ENCODE peak calls at places on chromosomes 12 and 14, in four cellular contexts. A, S, E and L are unnamed samples.
A peak's percentile ranks its signal among the peaks of the same experiment; 100 is the strongest.

GRCh38 chr12:102479984-102480383 is 379 bp downstream of the IGF1 start:
- DNase-seq in A (no peak), S (no peak), E (no peak), L (no peak)

GRCh38 chr14:37196604-37197420 is 925 bp upstream of the MIPOL1 start:
- DNase-seq in A (no peak), S (no peak), E (peak; percentile 53), L (no peak)

GRCh38 chr12:89384050-89384749 is 31.9 kb upstream of the DUSP6 start:
- DNase-seq in A (peak; percentile 66), S (no peak), E (no peak), L (peak; percentile 54)

GRCh38 chr12:101759396-101760047 is 20.3 kb upstream of the SYCP3 start:
- DNase-seq in A (peak; percentile 39), S (peak; percentile 55), E (peak; percentile 47), L (no peak)

GRCh38 chr12:24482882-24483604 is 465.9 kb downstream of the BCAT1 start:
- DNase-seq in A (no peak), S (no peak), E (no peak), L (no peak)

GRCh38 chr14:103228076-103228806 is 105.0 kb downstream of the TNFAIP2 start:
- DNase-seq in A (no peak), S (no peak), E (no peak), L (no peak)

GRCh38 chr12:110022980-110023633 is 23.9 kb downstream of the ANKRD13A start:
- DNase-seq in A (no peak), S (no peak), E (no peak), L (no peak)

GRCh38 chr12:108205864-108206263 is 76.8 kb downstream of the WSCD2 start:
- DNase-seq in A (no peak), S (no peak), E (no peak), L (no peak)

GRCh38 chr12:92928431-92928961 is 599 bp downstream of the EEA1 start:
- DNase-seq in A (no peak), S (peak; percentile 39), E (peak; percentile 42), L (peak; percentile 16)

DNA sequence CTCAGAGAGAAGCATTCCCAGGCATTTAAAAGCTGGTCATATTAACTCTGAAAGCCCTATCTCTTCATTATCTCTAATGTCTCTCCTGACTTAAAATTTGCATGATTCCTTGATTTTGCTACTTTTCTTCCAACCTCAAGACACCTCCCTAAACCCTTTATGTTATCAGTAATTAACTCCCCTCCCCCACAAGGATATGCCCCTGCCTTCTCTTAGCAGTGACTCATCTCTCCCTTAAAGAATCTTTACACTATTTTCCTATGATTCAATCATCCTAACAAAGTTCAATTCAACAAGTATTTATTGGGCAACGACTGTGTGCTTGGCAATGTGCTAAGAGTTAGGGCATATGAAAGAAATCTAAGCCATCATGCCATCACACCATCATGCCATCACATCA is 80.1 kb downstream of the ANO2 start:
- DNase-seq in A (no peak), S (no peak), E (no peak), L (no peak)
- TF ChIP-seq ELF4 in A (no peak), S (no peak), E (no peak), L (no peak)

DNA sequence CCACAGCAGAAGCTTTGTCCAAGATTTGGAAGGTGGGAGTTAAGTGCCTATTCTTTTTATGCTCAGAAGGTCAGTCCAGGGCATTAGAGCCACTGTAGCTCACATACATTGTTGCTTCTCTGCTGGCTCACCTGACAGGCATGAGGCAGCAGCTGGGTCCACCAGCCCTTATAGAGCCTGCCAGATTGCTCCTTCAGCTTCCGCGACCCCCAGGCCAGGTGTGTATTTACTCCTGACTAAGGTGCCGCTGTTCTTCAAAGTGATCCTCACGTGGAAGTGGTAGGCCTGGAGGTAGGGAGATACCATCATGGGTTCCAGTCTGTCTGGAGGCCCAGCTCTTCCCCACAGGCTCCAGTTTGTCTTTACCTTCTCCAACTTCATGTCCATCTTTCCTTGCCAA is 17.5 kb upstream of the CPM start:
- DNase-seq in A (no peak), S (no peak), E (no peak), L (no peak)
- TF ChIP-seq ELF4 in A (no peak), S (no peak), E (no peak), L (no peak)

GRCh38 chr12:68798880-68799229 is 9.1 kb upstream of the MDM2 start:
- DNase-seq in A (no peak), S (no peak), E (no peak), L (no peak)

GRCh38 chr12:68803948-68804653 is 3.9 kb upstream of the MDM2 start:
- DNase-seq in A (peak; percentile 48), S (no peak), E (no peak), L (no peak)

GRCh38 chr12:68796399-68796798 is 11.6 kb upstream of the MDM2 start:
- DNase-seq in A (no peak), S (no peak), E (no peak), L (no peak)

GRCh38 chr12:68804654-68805591 is 3.1 kb upstream of the MDM2 start:
- DNase-seq in A (peak; percentile 88), S (no peak), E (no peak), L (peak; percentile 52)

GRCh38 chr12:68800294-68800693 is 7.7 kb upstream of the MDM2 start:
- DNase-seq in A (no peak), S (no peak), E (no peak), L (no peak)
- TF ChIP-seq ELF4 in A (no peak), S (no peak), E (no peak), L (no peak)

GRCh38 chr12:26135010-26135420 is 10.2 kb upstream of the BHLHE41 start:
- DNase-seq in A (no peak), S (no peak), E (no peak), L (no peak)
- TF ChIP-seq ELF4 in A (no peak), S (no peak), E (no peak), L (no peak)

GRCh38 chr14:20327005-20327869 is 5.8 kb downstream of the CCNB1IP1 start:
- DNase-seq in A (peak; percentile 79), S (peak; percentile 35), E (peak; percentile 72), L (no peak)
- TF ChIP-seq ELF4 in A (no peak), S (no peak), E (no peak), L (no peak)

GRCh38 chr12:60120199-60120598 is 524.4 kb downstream of the SLC16A7 start:
- DNase-seq in A (no peak), S (no peak), E (no peak), L (no peak)

DNA sequence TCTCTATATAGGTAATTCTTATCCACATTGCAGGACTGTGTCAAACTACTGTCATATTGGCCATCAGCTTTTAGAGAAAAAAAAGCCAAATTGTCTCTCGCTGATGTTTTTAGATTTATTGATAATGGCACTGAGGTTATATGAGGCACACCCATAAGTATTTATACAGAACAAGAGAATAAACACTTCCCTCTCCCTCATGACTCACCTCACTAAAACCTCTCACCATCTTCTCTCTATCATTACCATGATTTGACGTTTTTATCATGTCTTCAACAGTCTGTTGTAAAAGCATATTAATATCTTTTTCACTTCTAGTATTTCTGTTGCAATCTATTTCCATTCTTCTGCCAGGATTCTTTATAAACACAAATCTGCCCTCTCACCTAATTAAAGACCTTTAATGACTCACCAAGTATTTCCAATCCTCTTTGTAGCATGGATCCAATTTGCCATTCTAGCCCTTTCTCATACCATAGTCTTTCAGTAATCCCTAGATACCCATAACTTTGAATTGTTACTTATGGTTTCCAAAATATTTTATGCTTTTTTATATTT is 527.7 kb downstream of the SLC16A7 start:
- DNase-seq in A (no peak), S (no peak), E (no peak), L (no peak)
- TF ChIP-seq ELF4 in A (no peak), S (no peak), E (no peak), L (no peak)

DNA sequence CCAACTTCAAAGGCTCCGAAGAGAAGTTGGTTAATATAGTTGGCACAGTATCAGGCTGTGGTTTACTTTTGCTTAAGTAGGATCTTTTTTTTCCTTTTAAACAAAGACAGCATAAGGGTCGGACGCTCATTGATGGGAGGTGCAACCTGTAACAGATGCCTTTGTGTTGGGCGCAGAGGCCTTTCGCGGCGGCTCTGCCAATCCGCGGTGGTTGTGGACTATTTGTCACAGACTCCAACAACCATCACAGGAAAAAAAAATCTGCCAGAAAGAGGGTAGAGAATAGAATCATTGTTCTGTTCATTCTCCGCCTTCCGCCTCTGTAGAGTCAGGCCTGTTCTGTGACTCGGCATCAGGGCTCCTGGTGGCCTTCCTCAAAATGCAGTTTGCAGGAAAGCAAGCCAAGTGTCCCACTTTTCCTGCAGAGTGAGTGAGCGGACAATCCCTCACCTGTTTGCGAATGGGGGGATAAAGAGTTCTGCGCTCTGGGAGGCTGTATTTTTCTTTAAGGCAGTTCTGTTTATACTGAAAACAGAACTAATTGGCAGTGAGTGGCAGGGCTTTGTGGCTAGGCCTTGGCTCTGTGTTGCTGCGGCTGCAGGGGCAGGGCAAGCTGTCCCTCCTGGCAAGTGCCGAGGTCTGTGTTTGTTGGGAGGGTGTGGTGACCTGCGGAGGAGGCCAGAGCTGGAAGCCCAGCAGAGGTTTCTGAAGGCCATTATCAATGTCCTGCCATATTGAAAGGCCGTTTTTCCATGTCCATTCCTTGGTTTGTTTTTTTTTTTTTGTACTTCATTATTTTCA is 83.0 kb upstream of the PIWIL1 start:
- DNase-seq in A (no peak), S (no peak), E (no peak), L (no peak)
- TF ChIP-seq ELF4 in A (no peak), S (no peak), E (no peak), L (no peak)

GRCh38 chr12:41254004-41254403 is 65.9 kb downstream of the PDZRN4 start:
- DNase-seq in A (no peak), S (no peak), E (no peak), L (no peak)
- TF ChIP-seq ELF4 in A (no peak), S (no peak), E (no peak), L (no peak)

DNA sequence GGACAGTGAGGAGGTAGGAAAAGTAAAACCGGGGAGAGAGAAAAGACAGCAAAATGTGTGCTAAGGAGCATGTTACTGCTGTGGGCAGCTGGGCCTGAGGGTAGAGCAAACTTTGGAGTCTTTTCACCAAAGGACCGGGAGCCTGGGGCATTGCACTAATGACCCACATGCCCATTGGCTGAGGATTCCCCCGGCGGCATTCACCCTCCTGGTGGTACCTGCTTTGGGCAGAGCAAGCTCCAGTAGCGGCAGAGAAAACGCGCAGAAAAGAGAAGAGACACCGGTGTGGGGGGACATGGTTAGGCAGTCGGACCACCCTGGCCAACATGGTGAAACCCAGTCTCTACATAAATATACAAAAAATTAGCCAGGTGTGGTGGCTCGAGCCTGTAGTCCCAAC is 83.4 kb upstream of the ESRRB start:
- DNase-seq in A (no peak), S (no peak), E (no peak), L (no peak)
- TF ChIP-seq ELF4 in A (no peak), S (no peak), E (no peak), L (no peak)

DNA sequence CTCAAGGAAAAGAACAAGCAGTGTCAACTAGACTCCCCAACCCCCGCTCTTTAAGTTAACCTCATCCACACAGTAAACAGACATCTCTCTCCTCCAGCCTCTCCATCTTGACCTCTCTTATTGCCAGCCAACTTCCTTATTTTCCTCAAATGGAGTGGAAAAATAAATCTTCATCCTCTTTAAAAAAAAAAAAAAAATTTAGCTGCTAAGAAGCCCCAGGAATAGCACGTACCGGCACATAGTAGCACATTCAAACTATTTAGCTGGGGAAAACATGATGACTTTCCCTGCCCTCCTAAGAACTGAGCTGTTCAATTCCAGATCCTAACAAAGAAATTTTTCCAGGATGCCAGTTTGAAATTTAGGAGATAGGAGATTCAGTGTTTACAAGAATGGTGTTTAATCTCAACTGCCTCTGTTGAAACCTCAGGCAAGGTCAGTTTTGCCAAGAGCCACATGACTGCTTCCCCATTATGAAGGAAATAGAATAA is 90.8 kb downstream of the EPS8 start:
- DNase-seq in A (no peak), S (no peak), E (no peak), L (no peak)
- TF ChIP-seq ELF4 in A (no peak), S (no peak), E (no peak), L (no peak)